ENCODE peak calls at places on chromosomes 2 and 18, in seven cellular contexts. One of them, this sample, is unnamed.

GRCh38 chr2:187654535-187654934 is 100.3 kb upstream of the TFPI start:
- DNase-seq in transverse colon: no peak
- DNase-seq in M059J: peak; percentile 7
- DNase-seq in AML-193: no peak
- DNase-seq in lung: no peak
- DNase-seq in CD4-positive, alpha-beta memory T cell: no peak
- DNase-seq in brain pericyte: no peak
- DNase-seq in this sample: no peak

GRCh38 chr2:110796724-110797301 is 64.4 kb downstream of the ACOXL start:
- DNase-seq in brain pericyte: no peak
- DNase-seq in AML-193: no peak
- DNase-seq in CD4-positive, alpha-beta memory T cell: no peak
- DNase-seq in lung: no peak
- DNase-seq in M059J: no peak
- DNase-seq in transverse colon: no peak
- DNase-seq in this sample: no peak

GRCh38 chr2:164992818-164993217 is 37.5 kb upstream of the SLC38A11 start:
- DNase-seq in brain pericyte: no peak
- DNase-seq in lung: peak; percentile 43
- DNase-seq in AML-193: peak; percentile 64
- DNase-seq in transverse colon: peak; percentile 52
- DNase-seq in M059J: peak; percentile 90
- DNase-seq in CD4-positive, alpha-beta memory T cell: peak; percentile 33
- DNase-seq in this sample: peak; percentile 50

GRCh38 chr2:127255146-127255545 is 35.0 kb upstream of the CYP27C1 start:
- DNase-seq in transverse colon: no peak
- DNase-seq in AML-193: no peak
- DNase-seq in CD4-positive, alpha-beta memory T cell: no peak
- DNase-seq in lung: no peak
- DNase-seq in brain pericyte: no peak
- DNase-seq in M059J: no peak
- DNase-seq in this sample: peak; percentile 47

GRCh38 chr18:23977709-23978483 is 36.7 kb upstream of the TTC39C start:
- DNase-seq in brain pericyte: no peak
- DNase-seq in CD4-positive, alpha-beta memory T cell: peak; percentile 48
- DNase-seq in M059J: no peak
- DNase-seq in transverse colon: no peak
- DNase-seq in AML-193: no peak
- DNase-seq in lung: no peak
- DNase-seq in this sample: peak; percentile 28

GRCh38 chr2:97995026-97995733 is 568 bp downstream of the TMEM131 start:
- DNase-seq in brain pericyte: no peak
- DNase-seq in CD4-positive, alpha-beta memory T cell: peak; percentile 66
- DNase-seq in M059J: peak; percentile 58
- DNase-seq in transverse colon: peak; percentile 56
- DNase-seq in lung: peak; percentile 56
- DNase-seq in AML-193: peak; percentile 59
- DNase-seq in this sample: peak; percentile 83

GRCh38 chr2:147846382-147847081 is 1.7 kb downstream of the ACVR2A start:
- DNase-seq in M059J: no peak
- DNase-seq in transverse colon: no peak
- DNase-seq in brain pericyte: no peak
- DNase-seq in AML-193: no peak
- DNase-seq in lung: no peak
- DNase-seq in CD4-positive, alpha-beta memory T cell: no peak
- DNase-seq in this sample: no peak

GRCh38 chr2:240815761-240816583 is 4.0 kb downstream of the KIF1A start:
- DNase-seq in lung: no peak
- DNase-seq in CD4-positive, alpha-beta memory T cell: no peak
- DNase-seq in transverse colon: no peak
- DNase-seq in AML-193: no peak
- DNase-seq in brain pericyte: no peak
- DNase-seq in M059J: no peak
- DNase-seq in this sample: no peak

GRCh38 chr18:79600141-79600540 is 79.5 kb upstream of the CTDP1 start:
- DNase-seq in brain pericyte: no peak
- DNase-seq in lung: no peak
- DNase-seq in AML-193: no peak
- DNase-seq in M059J: no peak
- DNase-seq in transverse colon: peak; percentile 5
- DNase-seq in CD4-positive, alpha-beta memory T cell: no peak
- DNase-seq in this sample: no peak

GRCh38 chr2:16218651-16219050 is 278.3 kb downstream of the MYCN start:
- DNase-seq in brain pericyte: no peak
- DNase-seq in M059J: no peak
- DNase-seq in lung: no peak
- DNase-seq in transverse colon: peak; percentile 60
- DNase-seq in AML-193: peak; percentile 3
- DNase-seq in CD4-positive, alpha-beta memory T cell: no peak
- DNase-seq in this sample: peak; percentile 41

GRCh38 chr2:46720592-46721185 is 194.9 kb downstream of the MCFD2 start:
- DNase-seq in AML-193: no peak
- DNase-seq in brain pericyte: no peak
- DNase-seq in lung: no peak
- DNase-seq in transverse colon: no peak
- DNase-seq in CD4-positive, alpha-beta memory T cell: no peak
- DNase-seq in M059J: no peak
- DNase-seq in this sample: no peak

GRCh38 chr18:31230495-31230894 is 67.8 kb upstream of the DSC1 start:
- DNase-seq in CD4-positive, alpha-beta memory T cell: no peak
- DNase-seq in AML-193: no peak
- DNase-seq in transverse colon: no peak
- DNase-seq in lung: no peak
- DNase-seq in M059J: peak; percentile 2
- DNase-seq in brain pericyte: no peak
- DNase-seq in this sample: no peak

GRCh38 chr2:175010848-175011254 is 5.7 kb upstream of the CHN1 start:
- DNase-seq in transverse colon: no peak
- DNase-seq in CD4-positive, alpha-beta memory T cell: no peak
- DNase-seq in AML-193: no peak
- DNase-seq in lung: no peak
- DNase-seq in brain pericyte: no peak
- DNase-seq in M059J: no peak
- DNase-seq in this sample: no peak

GRCh38 chr2:173130521-173131467 is 55.1 kb downstream of the MAP3K20 start:
- DNase-seq in CD4-positive, alpha-beta memory T cell: no peak
- DNase-seq in AML-193: no peak
- DNase-seq in brain pericyte: no peak
- DNase-seq in M059J: peak; percentile 18
- DNase-seq in lung: no peak
- DNase-seq in transverse colon: no peak
- DNase-seq in this sample: no peak

GRCh38 chr2:71668326-71669057 is 215.1 kb downstream of the DYSF start:
- DNase-seq in lung: peak; percentile 22
- DNase-seq in transverse colon: no peak
- DNase-seq in AML-193: no peak
- DNase-seq in M059J: no peak
- DNase-seq in CD4-positive, alpha-beta memory T cell: no peak
- DNase-seq in brain pericyte: no peak
- DNase-seq in this sample: no peak

GRCh38 chr2:42385225-42385624 is 24.2 kb upstream of the COX7A2L start:
- DNase-seq in lung: no peak
- DNase-seq in M059J: peak; percentile 30
- DNase-seq in brain pericyte: no peak
- DNase-seq in AML-193: no peak
- DNase-seq in CD4-positive, alpha-beta memory T cell: no peak
- DNase-seq in transverse colon: peak; percentile 53
- DNase-seq in this sample: peak; percentile 9

GRCh38 chr18:58044370-58045264 is 591 bp downstream of the NEDD4L start:
- DNase-seq in CD4-positive, alpha-beta memory T cell: peak; percentile 28
- DNase-seq in AML-193: peak; percentile 22
- DNase-seq in lung: peak; percentile 45
- DNase-seq in brain pericyte: no peak
- DNase-seq in M059J: peak; percentile 66
- DNase-seq in transverse colon: peak; percentile 55
- DNase-seq in this sample: peak; percentile 58

GRCh38 chr2:158740591-158740990 is 54.5 kb upstream of the DAPL1 start:
- DNase-seq in transverse colon: no peak
- DNase-seq in M059J: peak; percentile 71
- DNase-seq in lung: no peak
- DNase-seq in CD4-positive, alpha-beta memory T cell: no peak
- DNase-seq in brain pericyte: no peak
- DNase-seq in AML-193: no peak
- DNase-seq in this sample: no peak

GRCh38 chr18:62505669-62506494 is 16.9 kb upstream of the ZCCHC2 start:
- DNase-seq in lung: no peak
- DNase-seq in CD4-positive, alpha-beta memory T cell: peak; percentile 46
- DNase-seq in M059J: peak; percentile 83
- DNase-seq in brain pericyte: no peak
- DNase-seq in AML-193: peak; percentile 61
- DNase-seq in transverse colon: no peak
- DNase-seq in this sample: peak; percentile 60

GRCh38 chr2:1081411-1082225 is 131.0 kb downstream of the SNTG2 start:
- DNase-seq in AML-193: no peak
- DNase-seq in CD4-positive, alpha-beta memory T cell: no peak
- DNase-seq in transverse colon: peak; percentile 41
- DNase-seq in brain pericyte: no peak
- DNase-seq in M059J: peak; percentile 28
- DNase-seq in lung: no peak
- DNase-seq in this sample: no peak